ENCODE peak calls at places on chromosomes 16 and 17, in ten cellular contexts. One of them, this sample, is unnamed.

GRCh38 chr17:44417553-44417952 is 28.1 kb upstream of the ITGA2B start:
- DNase-seq in endothelial cell: no peak
- DNase-seq in KBM-7: no peak
- DNase-seq in SW 1271: no peak
- DNase-seq in stimulated activated naive B cell treated with anti-CD40 and anti-IgM and Interleukin-4, amounts not matched to agents 10 μg/mL and 1 μg/mL and 100 μg/mL, for 72 hours: no peak
- DNase-seq in nephron progenitor cell: no peak
- DNase-seq in kidney tubule cell: peak
- DNase-seq in mesendoderm: peak
- DNase-seq in AML-193: no peak
- DNase-seq in ureter: no peak
- DNase-seq in this sample: peak

GRCh38 chr16:12421688-12422087 is 382.0 kb downstream of the CPPED1 start:
- DNase-seq in kidney tubule cell: no peak
- DNase-seq in stimulated activated naive B cell treated with anti-CD40 and anti-IgM and Interleukin-4, amounts not matched to agents 10 μg/mL and 1 μg/mL and 100 μg/mL, for 72 hours: no peak
- DNase-seq in endothelial cell: no peak
- DNase-seq in AML-193: no peak
- DNase-seq in ureter: no peak
- DNase-seq in KBM-7: no peak
- DNase-seq in nephron progenitor cell: no peak
- DNase-seq in mesendoderm: no peak
- DNase-seq in SW 1271: no peak
- DNase-seq in this sample: no peak

GRCh38 chr17:796609-797008 is 14.5 kb downstream of the MRM3 start:
- DNase-seq in SW 1271: no peak
- DNase-seq in kidney tubule cell: no peak
- DNase-seq in AML-193: no peak
- DNase-seq in endothelial cell: no peak
- DNase-seq in nephron progenitor cell: no peak
- DNase-seq in KBM-7: no peak
- DNase-seq in mesendoderm: no peak
- DNase-seq in stimulated activated naive B cell treated with anti-CD40 and anti-IgM and Interleukin-4, amounts not matched to agents 10 μg/mL and 1 μg/mL and 100 μg/mL, for 72 hours: no peak
- DNase-seq in ureter: no peak
- DNase-seq in this sample: no peak

GRCh38 chr16:88934066-88934667 is 42.8 kb downstream of the CBFA2T3 start:
- DNase-seq in endothelial cell: no peak
- DNase-seq in mesendoderm: no peak
- DNase-seq in ureter: no peak
- DNase-seq in SW 1271: no peak
- DNase-seq in AML-193: no peak
- DNase-seq in kidney tubule cell: no peak
- DNase-seq in KBM-7: no peak
- DNase-seq in nephron progenitor cell: no peak
- DNase-seq in stimulated activated naive B cell treated with anti-CD40 and anti-IgM and Interleukin-4, amounts not matched to agents 10 μg/mL and 1 μg/mL and 100 μg/mL, for 72 hours: no peak
- DNase-seq in this sample: no peak

GRCh38 chr16:67542464-67542863 is 13.8 kb downstream of the RIPOR1 start:
- DNase-seq in nephron progenitor cell: no peak
- DNase-seq in KBM-7: peak
- DNase-seq in stimulated activated naive B cell treated with anti-CD40 and anti-IgM and Interleukin-4, amounts not matched to agents 10 μg/mL and 1 μg/mL and 100 μg/mL, for 72 hours: peak
- DNase-seq in endothelial cell: no peak
- DNase-seq in AML-193: no peak
- DNase-seq in kidney tubule cell: peak
- DNase-seq in ureter: no peak
- DNase-seq in mesendoderm: peak
- DNase-seq in SW 1271: peak
- DNase-seq in this sample: peak

GRCh38 chr16:25114121-25114520 is 2.6 kb downstream of the LCMT1 start:
- DNase-seq in SW 1271: no peak
- DNase-seq in AML-193: no peak
- DNase-seq in KBM-7: no peak
- DNase-seq in endothelial cell: no peak
- DNase-seq in nephron progenitor cell: no peak
- DNase-seq in mesendoderm: no peak
- DNase-seq in stimulated activated naive B cell treated with anti-CD40 and anti-IgM and Interleukin-4, amounts not matched to agents 10 μg/mL and 1 μg/mL and 100 μg/mL, for 72 hours: no peak
- DNase-seq in ureter: no peak
- DNase-seq in kidney tubule cell: no peak
- DNase-seq in this sample: no peak

GRCh38 chr17:142876-143784 is 5.8 kb downstream of the SCGB1C2 start:
- DNase-seq in mesendoderm: no peak
- DNase-seq in endothelial cell: peak
- DNase-seq in stimulated activated naive B cell treated with anti-CD40 and anti-IgM and Interleukin-4, amounts not matched to agents 10 μg/mL and 1 μg/mL and 100 μg/mL, for 72 hours: no peak
- DNase-seq in AML-193: no peak
- DNase-seq in SW 1271: no peak
- DNase-seq in ureter: peak
- DNase-seq in KBM-7: no peak
- DNase-seq in nephron progenitor cell: no peak
- DNase-seq in kidney tubule cell: no peak
- DNase-seq in this sample: no peak

GRCh38 chr17:78501241-78502036 is 75.8 kb downstream of the DNAH17 start:
- DNase-seq in stimulated activated naive B cell treated with anti-CD40 and anti-IgM and Interleukin-4, amounts not matched to agents 10 μg/mL and 1 μg/mL and 100 μg/mL, for 72 hours: no peak
- DNase-seq in AML-193: peak
- DNase-seq in SW 1271: no peak
- DNase-seq in ureter: no peak
- DNase-seq in endothelial cell: no peak
- DNase-seq in nephron progenitor cell: no peak
- DNase-seq in mesendoderm: no peak
- DNase-seq in KBM-7: no peak
- DNase-seq in kidney tubule cell: no peak
- DNase-seq in this sample: no peak

GRCh38 chr17:9444687-9445086 is 130.9 kb downstream of the STX8 start:
- DNase-seq in KBM-7: no peak
- DNase-seq in kidney tubule cell: no peak
- DNase-seq in ureter: no peak
- DNase-seq in AML-193: no peak
- DNase-seq in nephron progenitor cell: no peak
- DNase-seq in endothelial cell: no peak
- DNase-seq in mesendoderm: no peak
- DNase-seq in SW 1271: no peak
- DNase-seq in stimulated activated naive B cell treated with anti-CD40 and anti-IgM and Interleukin-4, amounts not matched to agents 10 μg/mL and 1 μg/mL and 100 μg/mL, for 72 hours: no peak
- DNase-seq in this sample: no peak

GRCh38 chr16:89188064-89188441 is 12.3 kb downstream of the SLC22A31 start:
- DNase-seq in ureter: no peak
- DNase-seq in stimulated activated naive B cell treated with anti-CD40 and anti-IgM and Interleukin-4, amounts not matched to agents 10 μg/mL and 1 μg/mL and 100 μg/mL, for 72 hours: no peak
- DNase-seq in nephron progenitor cell: peak
- DNase-seq in mesendoderm: no peak
- DNase-seq in kidney tubule cell: no peak
- DNase-seq in SW 1271: no peak
- DNase-seq in endothelial cell: peak
- DNase-seq in KBM-7: no peak
- DNase-seq in AML-193: no peak
- DNase-seq in this sample: no peak

GRCh38 chr17:3556239-3556904 is 1.2 kb downstream of the TRPV3 start:
- DNase-seq in nephron progenitor cell: no peak
- DNase-seq in AML-193: no peak
- DNase-seq in mesendoderm: no peak
- DNase-seq in endothelial cell: no peak
- DNase-seq in stimulated activated naive B cell treated with anti-CD40 and anti-IgM and Interleukin-4, amounts not matched to agents 10 μg/mL and 1 μg/mL and 100 μg/mL, for 72 hours: peak
- DNase-seq in KBM-7: no peak
- DNase-seq in SW 1271: no peak
- DNase-seq in ureter: no peak
- DNase-seq in kidney tubule cell: no peak
- DNase-seq in this sample: no peak

GRCh38 chr17:17445296-17445924 is 31.4 kb upstream of the MED9 start:
- DNase-seq in endothelial cell: no peak
- DNase-seq in stimulated activated naive B cell treated with anti-CD40 and anti-IgM and Interleukin-4, amounts not matched to agents 10 μg/mL and 1 μg/mL and 100 μg/mL, for 72 hours: no peak
- DNase-seq in nephron progenitor cell: no peak
- DNase-seq in ureter: no peak
- DNase-seq in SW 1271: no peak
- DNase-seq in kidney tubule cell: peak
- DNase-seq in mesendoderm: peak
- DNase-seq in KBM-7: no peak
- DNase-seq in AML-193: no peak
- DNase-seq in this sample: no peak

GRCh38 chr16:66342294-66342900 is 24.1 kb upstream of the CDH5 start:
- DNase-seq in SW 1271: peak
- DNase-seq in endothelial cell: peak
- DNase-seq in ureter: no peak
- DNase-seq in KBM-7: no peak
- DNase-seq in AML-193: no peak
- DNase-seq in kidney tubule cell: peak
- DNase-seq in nephron progenitor cell: peak
- DNase-seq in mesendoderm: peak
- DNase-seq in stimulated activated naive B cell treated with anti-CD40 and anti-IgM and Interleukin-4, amounts not matched to agents 10 μg/mL and 1 μg/mL and 100 μg/mL, for 72 hours: no peak
- DNase-seq in this sample: peak

GRCh38 chr17:69732272-69732671 is 317.8 kb downstream of the MAP2K6 start:
- DNase-seq in stimulated activated naive B cell treated with anti-CD40 and anti-IgM and Interleukin-4, amounts not matched to agents 10 μg/mL and 1 μg/mL and 100 μg/mL, for 72 hours: no peak
- DNase-seq in KBM-7: no peak
- DNase-seq in nephron progenitor cell: no peak
- DNase-seq in kidney tubule cell: peak
- DNase-seq in ureter: no peak
- DNase-seq in SW 1271: no peak
- DNase-seq in AML-193: no peak
- DNase-seq in endothelial cell: no peak
- DNase-seq in mesendoderm: no peak
- DNase-seq in this sample: no peak

GRCh38 chr16:46743232-46743719 is 4.9 kb downstream of the MYLK3 start:
- DNase-seq in KBM-7: peak
- DNase-seq in ureter: no peak
- DNase-seq in nephron progenitor cell: no peak
- DNase-seq in stimulated activated naive B cell treated with anti-CD40 and anti-IgM and Interleukin-4, amounts not matched to agents 10 μg/mL and 1 μg/mL and 100 μg/mL, for 72 hours: peak
- DNase-seq in mesendoderm: peak
- DNase-seq in SW 1271: no peak
- DNase-seq in AML-193: peak
- DNase-seq in endothelial cell: peak
- DNase-seq in kidney tubule cell: peak
- DNase-seq in this sample: peak

GRCh38 chr17:8555062-8555461 is 75.5 kb downstream of the MYH10 start:
- DNase-seq in endothelial cell: no peak
- DNase-seq in AML-193: no peak
- DNase-seq in stimulated activated naive B cell treated with anti-CD40 and anti-IgM and Interleukin-4, amounts not matched to agents 10 μg/mL and 1 μg/mL and 100 μg/mL, for 72 hours: no peak
- DNase-seq in nephron progenitor cell: no peak
- DNase-seq in kidney tubule cell: no peak
- DNase-seq in ureter: no peak
- DNase-seq in KBM-7: no peak
- DNase-seq in mesendoderm: no peak
- DNase-seq in SW 1271: no peak
- DNase-seq in this sample: peak

GRCh38 chr17:74217036-74217725 is 3.8 kb downstream of the TTYH2 start:
- DNase-seq in AML-193: no peak
- DNase-seq in ureter: no peak
- DNase-seq in stimulated activated naive B cell treated with anti-CD40 and anti-IgM and Interleukin-4, amounts not matched to agents 10 μg/mL and 1 μg/mL and 100 μg/mL, for 72 hours: no peak
- DNase-seq in kidney tubule cell: no peak
- DNase-seq in SW 1271: no peak
- DNase-seq in mesendoderm: no peak
- DNase-seq in nephron progenitor cell: no peak
- DNase-seq in KBM-7: no peak
- DNase-seq in endothelial cell: no peak
- DNase-seq in this sample: no peak

GRCh38 chr17:37081287-37081686 is 132.5 kb downstream of the AATF start:
- DNase-seq in SW 1271: no peak
- DNase-seq in ureter: no peak
- DNase-seq in kidney tubule cell: no peak
- DNase-seq in endothelial cell: no peak
- DNase-seq in KBM-7: peak
- DNase-seq in nephron progenitor cell: no peak
- DNase-seq in stimulated activated naive B cell treated with anti-CD40 and anti-IgM and Interleukin-4, amounts not matched to agents 10 μg/mL and 1 μg/mL and 100 μg/mL, for 72 hours: no peak
- DNase-seq in AML-193: no peak
- DNase-seq in mesendoderm: peak
- DNase-seq in this sample: no peak

GRCh38 chr17:39069114-39069756 is 82.2 kb downstream of the PLXDC1 start:
- DNase-seq in kidney tubule cell: peak
- DNase-seq in endothelial cell: peak
- DNase-seq in KBM-7: peak
- DNase-seq in AML-193: peak
- DNase-seq in nephron progenitor cell: no peak
- DNase-seq in ureter: no peak
- DNase-seq in stimulated activated naive B cell treated with anti-CD40 and anti-IgM and Interleukin-4, amounts not matched to agents 10 μg/mL and 1 μg/mL and 100 μg/mL, for 72 hours: no peak
- DNase-seq in mesendoderm: peak
- DNase-seq in SW 1271: peak
- DNase-seq in this sample: peak

GRCh38 chr16:3158014-3158497 is 23.2 kb downstream of the ZNF213 start:
- DNase-seq in nephron progenitor cell: no peak
- DNase-seq in SW 1271: no peak
- DNase-seq in KBM-7: no peak
- DNase-seq in endothelial cell: no peak
- DNase-seq in stimulated activated naive B cell treated with anti-CD40 and anti-IgM and Interleukin-4, amounts not matched to agents 10 μg/mL and 1 μg/mL and 100 μg/mL, for 72 hours: no peak
- DNase-seq in kidney tubule cell: no peak
- DNase-seq in AML-193: no peak
- DNase-seq in ureter: no peak
- DNase-seq in mesendoderm: peak
- DNase-seq in this sample: peak

GRCh38 chr16:50313596-50314483 is 47.5 kb downstream of the ADCY7 start:
- DNase-seq in endothelial cell: no peak
- DNase-seq in kidney tubule cell: no peak
- DNase-seq in ureter: peak
- DNase-seq in nephron progenitor cell: no peak
- DNase-seq in stimulated activated naive B cell treated with anti-CD40 and anti-IgM and Interleukin-4, amounts not matched to agents 10 μg/mL and 1 μg/mL and 100 μg/mL, for 72 hours: no peak
- DNase-seq in KBM-7: peak
- DNase-seq in SW 1271: no peak
- DNase-seq in mesendoderm: peak
- DNase-seq in AML-193: peak
- DNase-seq in this sample: no peak

GRCh38 chr16:87556941-87557459 is 45.3 kb upstream of the JPH3 start:
- DNase-seq in KBM-7: no peak
- DNase-seq in endothelial cell: no peak
- DNase-seq in mesendoderm: no peak
- DNase-seq in kidney tubule cell: no peak
- DNase-seq in stimulated activated naive B cell treated with anti-CD40 and anti-IgM and Interleukin-4, amounts not matched to agents 10 μg/mL and 1 μg/mL and 100 μg/mL, for 72 hours: no peak
- DNase-seq in SW 1271: no peak
- DNase-seq in ureter: no peak
- DNase-seq in nephron progenitor cell: peak
- DNase-seq in AML-193: no peak
- DNase-seq in this sample: no peak

GRCh38 chr16:74743668-74744299 is 30.8 kb downstream of the FA2H start:
- DNase-seq in ureter: peak
- DNase-seq in KBM-7: no peak
- DNase-seq in SW 1271: no peak
- DNase-seq in nephron progenitor cell: no peak
- DNase-seq in mesendoderm: no peak
- DNase-seq in AML-193: no peak
- DNase-seq in endothelial cell: no peak
- DNase-seq in stimulated activated naive B cell treated with anti-CD40 and anti-IgM and Interleukin-4, amounts not matched to agents 10 μg/mL and 1 μg/mL and 100 μg/mL, for 72 hours: no peak
- DNase-seq in kidney tubule cell: peak
- DNase-seq in this sample: peak

GRCh38 chr16:65312071-65312470 is 190.2 kb upstream of the CDH11 start:
- DNase-seq in nephron progenitor cell: no peak
- DNase-seq in mesendoderm: peak
- DNase-seq in KBM-7: no peak
- DNase-seq in SW 1271: no peak
- DNase-seq in kidney tubule cell: no peak
- DNase-seq in AML-193: no peak
- DNase-seq in ureter: no peak
- DNase-seq in stimulated activated naive B cell treated with anti-CD40 and anti-IgM and Interleukin-4, amounts not matched to agents 10 μg/mL and 1 μg/mL and 100 μg/mL, for 72 hours: no peak
- DNase-seq in endothelial cell: no peak
- DNase-seq in this sample: peak

GRCh38 chr17:80468222-80468621 is 8.2 kb downstream of the NPTX1 start:
- DNase-seq in KBM-7: no peak
- DNase-seq in AML-193: no peak
- DNase-seq in stimulated activated naive B cell treated with anti-CD40 and anti-IgM and Interleukin-4, amounts not matched to agents 10 μg/mL and 1 μg/mL and 100 μg/mL, for 72 hours: no peak
- DNase-seq in nephron progenitor cell: peak
- DNase-seq in mesendoderm: no peak
- DNase-seq in ureter: no peak
- DNase-seq in kidney tubule cell: no peak
- DNase-seq in endothelial cell: no peak
- DNase-seq in SW 1271: no peak
- DNase-seq in this sample: no peak

GRCh38 chr16:28319476-28320022 is 27.2 kb downstream of the SBK1 start:
- DNase-seq in nephron progenitor cell: no peak
- DNase-seq in mesendoderm: no peak
- DNase-seq in SW 1271: no peak
- DNase-seq in ureter: no peak
- DNase-seq in stimulated activated naive B cell treated with anti-CD40 and anti-IgM and Interleukin-4, amounts not matched to agents 10 μg/mL and 1 μg/mL and 100 μg/mL, for 72 hours: no peak
- DNase-seq in endothelial cell: no peak
- DNase-seq in kidney tubule cell: no peak
- DNase-seq in AML-193: no peak
- DNase-seq in KBM-7: no peak
- DNase-seq in this sample: no peak

GRCh38 chr16:26806641-26807040 is 260.1 kb upstream of the C16orf82 start:
- DNase-seq in SW 1271: no peak
- DNase-seq in AML-193: no peak
- DNase-seq in KBM-7: no peak
- DNase-seq in endothelial cell: no peak
- DNase-seq in stimulated activated naive B cell treated with anti-CD40 and anti-IgM and Interleukin-4, amounts not matched to agents 10 μg/mL and 1 μg/mL and 100 μg/mL, for 72 hours: no peak
- DNase-seq in mesendoderm: no peak
- DNase-seq in kidney tubule cell: no peak
- DNase-seq in ureter: no peak
- DNase-seq in nephron progenitor cell: peak
- DNase-seq in this sample: no peak

GRCh38 chr17:76265624-76266243 is 586 bp downstream of the UBALD2 start:
- DNase-seq in AML-193: peak
- DNase-seq in endothelial cell: peak
- DNase-seq in KBM-7: peak
- DNase-seq in mesendoderm: peak
- DNase-seq in stimulated activated naive B cell treated with anti-CD40 and anti-IgM and Interleukin-4, amounts not matched to agents 10 μg/mL and 1 μg/mL and 100 μg/mL, for 72 hours: no peak
- DNase-seq in SW 1271: no peak
- DNase-seq in ureter: peak
- DNase-seq in nephron progenitor cell: peak
- DNase-seq in kidney tubule cell: peak
- DNase-seq in this sample: peak